ENCODE peak calls at places on chromosomes 11 and 22, in five cellular contexts. W is stimulated activated naive CD8-positive, alpha-beta T cell treated with anti-CD3 and anti-CD28 coated beads, Interleukin-15, Interleukin-2, amounts not matched to agents 100 U/mL and 50 U/mL, for 24 hours; O is endothelial cell; R is NK-92 treated with Interleukin-12 subunit alpha and Interleukin-12 subunit beta, amount 100 ng/mL, for 24 hours; Q is NCI-H1436. A is an unnamed sample.
A peak's percentile ranks its signal among the peaks of the same experiment; 100 is the strongest.

GRCh38 chr22:49749227-49749626 is 78.4 kb downstream of the BRD1 start:
- DNase-seq in W (no peak), O (no peak), R (no peak), Q (no peak), A (no peak)

GRCh38 chr11:103920933-103921332 is 115.5 kb upstream of the DDI1 start:
- DNase-seq in W (no peak), O (no peak), R (no peak), Q (no peak), A (no peak)

GRCh38 chr11:67082071-67082791 is 25.6 kb downstream of the RHOD start:
- DNase-seq in W (no peak), O (no peak), R (no peak), Q (no peak), A (no peak)

GRCh38 chr22:45885171-45885840 is 91.7 kb downstream of the WNT7B start:
- DNase-seq in W (no peak), O (no peak), R (no peak), Q (no peak), A (no peak)

GRCh38 chr11:131914299-131914902 is 544.0 kb downstream of the NTM start:
- DNase-seq in W (no peak), O (no peak), R (no peak), Q (no peak), A (no peak)

GRCh38 chr22:31122532-31123291 is at the start of gene INPP5J:
- DNase-seq in W (no peak), O (no peak), R (no peak), Q (peak; percentile 54), A (no peak)

GRCh38 chr22:33573479-33573878 is 346.8 kb downstream of the LARGE1 start:
- DNase-seq in W (no peak), O (no peak), R (no peak), Q (no peak), A (no peak)

GRCh38 chr22:32926600-32926999 is 125.1 kb downstream of the TIMP3 start:
- DNase-seq in W (no peak), O (peak; percentile 45), R (no peak), Q (no peak), A (no peak)

GRCh38 chr22:30028731-30029130 is 51.5 kb upstream of the HORMAD2 start:
- DNase-seq in W (no peak), O (no peak), R (no peak), Q (no peak), A (no peak)

GRCh38 chr11:38446336-38446735 is 1848.3 kb upstream of the RAG2 start:
- DNase-seq in W (no peak), O (no peak), R (no peak), Q (no peak), A (no peak)

GRCh38 chr22:46051646-46052045 is 74.7 kb upstream of the WNT7B start:
- DNase-seq in W (no peak), O (no peak), R (no peak), Q (no peak), A (no peak)

GRCh38 chr22:22155607-22156006 is 89.0 kb upstream of the VPREB1 start:
- DNase-seq in W (no peak), O (no peak), R (no peak), Q (no peak), A (no peak)

GRCh38 chr11:89293966-89294679 is 116.4 kb downstream of the TYR start:
- DNase-seq in W (no peak), O (peak; percentile 33), R (no peak), Q (no peak), A (no peak)

GRCh38 chr22:20552450-20552894 is 45.1 kb downstream of the MED15 start:
- DNase-seq in W (no peak), O (no peak), R (no peak), Q (no peak), A (no peak)

GRCh38 chr11:86537541-86538222 is 134.7 kb downstream of the ME3 start:
- DNase-seq in W (no peak), O (peak; percentile 10), R (no peak), Q (no peak), A (no peak)

GRCh38 chr11:122727101-122727929 is 71.8 kb downstream of the UBASH3B start:
- DNase-seq in W (peak; percentile 55), O (no peak), R (no peak), Q (no peak), A (peak; percentile 26)

GRCh38 chr11:64518928-64519327 is 72.1 kb upstream of the SLC22A12 start:
- DNase-seq in W (peak; percentile 9), O (no peak), R (no peak), Q (no peak), A (no peak)

GRCh38 chr22:37230673-37231405 is 13.2 kb downstream of the RAC2 start:
- DNase-seq in W (peak; percentile 85), O (no peak), R (peak; percentile 54), Q (no peak), A (no peak)

GRCh38 chr22:43013355-43014061 is 1.4 kb downstream of the PACSIN2 start:
- DNase-seq in W (peak; percentile 21), O (no peak), R (no peak), Q (no peak), A (no peak)

GRCh38 chr11:111456859-111457730 is 55.1 kb downstream of the BTG4 start:
- DNase-seq in W (no peak), O (no peak), R (no peak), Q (no peak), A (no peak)

GRCh38 chr11:1139441-1140066 is 18.2 kb upstream of the MUC5AC start:
- DNase-seq in W (no peak), O (no peak), R (no peak), Q (no peak), A (no peak)

GRCh38 chr22:50342651-50343540 is at the start of gene PPP6R2:
- DNase-seq in W (peak; percentile 94), O (peak; percentile 89), R (peak; percentile 61), Q (peak; percentile 64), A (peak; percentile 85)

GRCh38 chr11:118106789-118107335 is 20.1 kb upstream of the SMIM35 start:
- DNase-seq in W (no peak), O (no peak), R (no peak), Q (no peak), A (no peak)

GRCh38 chr11:91978747-91979146 is 245.9 kb upstream of the FAT3 start:
- DNase-seq in W (no peak), O (no peak), R (no peak), Q (no peak), A (no peak)

GRCh38 chr11:28559497-28559896 is 451.3 kb downstream of the METTL15 start:
- DNase-seq in W (no peak), O (no peak), R (no peak), Q (no peak), A (no peak)

A was measured in activated effector memory CD4-positive, alpha-beta T cell treated with Interleukin-2 at 50 U/mL for 16 hours.